ENCODE peak calls at places on chromosomes 6 and 20, in ten cellular contexts. One of them, this sample, is unnamed.

GRCh38 chr20:50838322-50838625 is 43.4 kb downstream of the BCAS4 start:
- DNase-seq in GM12878: no peak
- DNase-seq in colonic mucosa: no peak
- DNase-seq in Peyer's patch: no peak
- DNase-seq in A673: no peak
- DNase-seq in ovary: no peak
- DNase-seq in psoas muscle: no peak
- DNase-seq in mammary epithelial cell: no peak
- DNase-seq in transverse colon: no peak
- DNase-seq in brain microvascular endothelial cell: no peak
- DNase-seq in this sample: no peak

GRCh38 chr20:63097336-63097831 is 90.6 kb upstream of the BHLHE23 start:
- DNase-seq in ovary: peak; percentile 3
- DNase-seq in psoas muscle: no peak
- DNase-seq in brain microvascular endothelial cell: no peak
- DNase-seq in GM12878: no peak
- DNase-seq in colonic mucosa: no peak
- DNase-seq in A673: no peak
- DNase-seq in transverse colon: peak; percentile 3
- DNase-seq in mammary epithelial cell: no peak
- DNase-seq in Peyer's patch: peak; percentile 27
- DNase-seq in this sample: no peak

GRCh38 chr6:6893701-6894100 is 214.1 kb upstream of the RREB1 start:
- DNase-seq in A673: no peak
- DNase-seq in psoas muscle: no peak
- DNase-seq in GM12878: no peak
- DNase-seq in brain microvascular endothelial cell: no peak
- DNase-seq in transverse colon: no peak
- DNase-seq in Peyer's patch: no peak
- DNase-seq in mammary epithelial cell: peak; percentile 47
- DNase-seq in colonic mucosa: no peak
- DNase-seq in ovary: no peak
- DNase-seq in this sample: no peak

GRCh38 chr6:168373389-168373788 is 53.8 kb upstream of the DACT2 start:
- DNase-seq in psoas muscle: peak; percentile 1
- DNase-seq in brain microvascular endothelial cell: no peak
- DNase-seq in Peyer's patch: no peak
- DNase-seq in transverse colon: no peak
- DNase-seq in colonic mucosa: no peak
- DNase-seq in A673: no peak
- DNase-seq in GM12878: no peak
- DNase-seq in mammary epithelial cell: no peak
- DNase-seq in ovary: no peak
- DNase-seq in this sample: no peak

GRCh38 chr6:95286874-95287273 is 290.5 kb upstream of the MANEA start:
- DNase-seq in mammary epithelial cell: no peak
- DNase-seq in ovary: no peak
- DNase-seq in GM12878: no peak
- DNase-seq in Peyer's patch: no peak
- DNase-seq in A673: peak; percentile 7
- DNase-seq in brain microvascular endothelial cell: no peak
- DNase-seq in colonic mucosa: no peak
- DNase-seq in psoas muscle: no peak
- DNase-seq in transverse colon: no peak
- DNase-seq in this sample: no peak

GRCh38 chr6:15152720-15153119 is 93.1 kb upstream of the JARID2 start:
- DNase-seq in mammary epithelial cell: no peak
- DNase-seq in colonic mucosa: no peak
- DNase-seq in A673: no peak
- DNase-seq in Peyer's patch: no peak
- DNase-seq in ovary: no peak
- DNase-seq in psoas muscle: no peak
- DNase-seq in transverse colon: no peak
- DNase-seq in brain microvascular endothelial cell: no peak
- DNase-seq in GM12878: no peak
- DNase-seq in this sample: no peak

GRCh38 chr6:147614501-147614900 is 106.0 kb downstream of the SAMD5 start:
- DNase-seq in psoas muscle: no peak
- DNase-seq in brain microvascular endothelial cell: no peak
- DNase-seq in colonic mucosa: no peak
- DNase-seq in GM12878: no peak
- DNase-seq in transverse colon: no peak
- DNase-seq in ovary: no peak
- DNase-seq in Peyer's patch: no peak
- DNase-seq in A673: no peak
- DNase-seq in mammary epithelial cell: no peak
- DNase-seq in this sample: no peak

GRCh38 chr6:34227656-34228421 is 8.8 kb upstream of the HMGA1 start:
- DNase-seq in psoas muscle: no peak
- DNase-seq in ovary: no peak
- DNase-seq in A673: no peak
- DNase-seq in brain microvascular endothelial cell: no peak
- DNase-seq in colonic mucosa: no peak
- DNase-seq in Peyer's patch: no peak
- DNase-seq in mammary epithelial cell: no peak
- DNase-seq in GM12878: no peak
- DNase-seq in transverse colon: no peak
- DNase-seq in this sample: no peak

DNA sequence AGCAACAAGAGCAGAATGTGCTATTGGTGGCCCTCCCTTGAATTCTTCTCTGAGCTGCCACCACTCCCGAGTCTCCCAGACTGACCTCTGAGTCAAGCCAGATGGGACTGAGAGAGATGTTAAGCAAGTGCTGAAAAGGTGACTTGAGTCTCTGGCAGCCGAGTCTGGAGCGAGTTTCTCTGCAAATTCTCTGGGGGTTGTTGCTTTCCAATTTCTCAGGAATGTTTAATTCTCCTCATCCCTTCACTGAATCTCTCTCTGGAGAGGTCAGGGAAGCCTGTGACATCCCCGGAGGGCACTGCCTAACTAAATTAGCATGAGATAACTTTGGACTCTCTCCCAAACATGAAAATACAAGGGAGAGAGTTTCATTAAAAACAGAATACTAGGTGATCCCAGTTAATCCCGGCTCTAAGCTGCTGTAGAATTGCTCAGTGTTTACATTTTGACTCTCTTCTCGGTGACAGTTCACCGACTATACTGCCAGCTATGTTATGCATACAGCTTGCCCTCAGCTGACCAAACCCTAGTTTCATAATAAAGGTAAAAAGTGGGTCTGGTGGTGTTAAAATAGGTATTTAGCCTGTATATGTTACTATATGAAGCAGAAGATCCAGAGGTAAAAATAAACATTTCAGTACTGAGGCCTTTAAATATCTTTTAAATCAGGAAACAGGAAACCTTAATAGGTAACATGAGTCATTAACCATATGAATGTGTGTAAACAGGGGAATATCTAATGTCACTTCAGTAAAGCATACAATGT is 157.9 kb downstream of the FOXC1 start:
- DNase-seq in transverse colon: no peak
- DNase-seq in psoas muscle: peak; percentile 44
- DNase-seq in mammary epithelial cell: peak; percentile 50
- DNase-seq in GM12878: no peak
- DNase-seq in A673: no peak
- DNase-seq in colonic mucosa: no peak
- DNase-seq in Peyer's patch: no peak
- DNase-seq in brain microvascular endothelial cell: no peak
- DNase-seq in ovary: no peak
- DNase-seq in this sample: peak; percentile 55
- H3K27me3 ChIP-seq in transverse colon: no peaks in the 10 kb centered on the region
- H3K27me3 ChIP-seq in psoas muscle: no peaks in the 10 kb centered on the region
- H3K27me3 ChIP-seq in mammary epithelial cell: no peaks in the 10 kb centered on the region
- H3K27me3 ChIP-seq in GM12878: no peaks in the 10 kb centered on the region
- H3K27me3 ChIP-seq in A673: no peaks in the 10 kb centered on the region
- H3K27me3 ChIP-seq in colonic mucosa: no peaks in the 10 kb centered on the region
- H3K27me3 ChIP-seq in Peyer's patch: no peaks in the 10 kb centered on the region
- H3K27me3 ChIP-seq in brain microvascular endothelial cell: no peaks in the 10 kb centered on the region
- H3K27me3 ChIP-seq in ovary: no peaks in the 10 kb centered on the region
- H3K27me3 ChIP-seq in this sample: no peaks in the 10 kb centered on the region

GRCh38 chr6:43143235-43144124 is 27.6 kb upstream of the SRF start:
- DNase-seq in transverse colon: peak; percentile 86
- DNase-seq in A673: peak; percentile 92
- DNase-seq in brain microvascular endothelial cell: peak; percentile 80
- DNase-seq in GM12878: no peak
- DNase-seq in colonic mucosa: peak; percentile 82
- DNase-seq in Peyer's patch: peak; percentile 88
- DNase-seq in psoas muscle: peak; percentile 86
- DNase-seq in ovary: peak; percentile 95
- DNase-seq in mammary epithelial cell: peak; percentile 79
- DNase-seq in this sample: peak; percentile 62
- H3K36me3 ChIP-seq in transverse colon: no peaks in the 10 kb centered on the region
- H3K36me3 ChIP-seq in A673: peaks cover 6% of the 10 kb centered on the region
- H3K36me3 ChIP-seq in brain microvascular endothelial cell: peaks cover 13% of the 10 kb centered on the region
- H3K36me3 ChIP-seq in GM12878: no peaks in the 10 kb centered on the region
- H3K36me3 ChIP-seq in colonic mucosa: no peaks in the 10 kb centered on the region
- H3K36me3 ChIP-seq in Peyer's patch: no peaks in the 10 kb centered on the region
- H3K36me3 ChIP-seq in psoas muscle: no peaks in the 10 kb centered on the region
- H3K36me3 ChIP-seq in ovary: no peaks in the 10 kb centered on the region
- H3K36me3 ChIP-seq in mammary epithelial cell: peaks cover 10% of the 10 kb centered on the region
- H3K36me3 ChIP-seq in this sample: peaks cover 48% of the 10 kb centered on the region

GRCh38 chr6:116564921-116565872 is 6.1 kb upstream of the RWDD1 start:
- DNase-seq in psoas muscle: peak; percentile 23
- DNase-seq in mammary epithelial cell: no peak
- DNase-seq in A673: no peak
- DNase-seq in ovary: no peak
- DNase-seq in Peyer's patch: peak; percentile 49
- DNase-seq in GM12878: no peak
- DNase-seq in transverse colon: no peak
- DNase-seq in colonic mucosa: no peak
- DNase-seq in brain microvascular endothelial cell: no peak
- DNase-seq in this sample: no peak

GRCh38 chr6:116563830-116564229 is 7.5 kb upstream of the RWDD1 start:
- DNase-seq in colonic mucosa: no peak
- DNase-seq in ovary: no peak
- DNase-seq in transverse colon: no peak
- DNase-seq in brain microvascular endothelial cell: no peak
- DNase-seq in psoas muscle: no peak
- DNase-seq in GM12878: no peak
- DNase-seq in Peyer's patch: no peak
- DNase-seq in A673: no peak
- DNase-seq in mammary epithelial cell: no peak
- DNase-seq in this sample: no peak

GRCh38 chr6:116562019-116562403 is 8.5 kb downstream of the CALHM4 start:
- DNase-seq in colonic mucosa: no peak
- DNase-seq in GM12878: no peak
- DNase-seq in mammary epithelial cell: no peak
- DNase-seq in brain microvascular endothelial cell: no peak
- DNase-seq in Peyer's patch: no peak
- DNase-seq in psoas muscle: no peak
- DNase-seq in A673: no peak
- DNase-seq in transverse colon: no peak
- DNase-seq in ovary: no peak
- DNase-seq in this sample: no peak

GRCh38 chr6:116562614-116563013 is 8.7 kb upstream of the RWDD1 start:
- DNase-seq in colonic mucosa: no peak
- DNase-seq in brain microvascular endothelial cell: no peak
- DNase-seq in A673: no peak
- DNase-seq in transverse colon: no peak
- DNase-seq in mammary epithelial cell: no peak
- DNase-seq in Peyer's patch: no peak
- DNase-seq in GM12878: no peak
- DNase-seq in ovary: no peak
- DNase-seq in psoas muscle: no peak
- DNase-seq in this sample: no peak

GRCh38 chr6:116564296-116564695 is 7.0 kb upstream of the RWDD1 start:
- DNase-seq in Peyer's patch: no peak
- DNase-seq in A673: no peak
- DNase-seq in colonic mucosa: no peak
- DNase-seq in ovary: no peak
- DNase-seq in transverse colon: no peak
- DNase-seq in brain microvascular endothelial cell: no peak
- DNase-seq in psoas muscle: no peak
- DNase-seq in GM12878: no peak
- DNase-seq in mammary epithelial cell: no peak
- DNase-seq in this sample: peak; percentile 57
- TF ChIP-seq CTCF in Peyer's patch: no peak
- TF ChIP-seq CTCF in A673: no peak
- TF ChIP-seq CTCF in colonic mucosa: no peak
- TF ChIP-seq CTCF in ovary: no peak
- TF ChIP-seq CTCF in transverse colon: no peak
- TF ChIP-seq CTCF in brain microvascular endothelial cell: no peak
- TF ChIP-seq CTCF in psoas muscle: no peak
- TF ChIP-seq CTCF in GM12878: no peak
- TF ChIP-seq CTCF in mammary epithelial cell: no peak
- TF ChIP-seq CTCF in this sample: no peak

GRCh38 chr20:20364016-20364746 is 3.7 kb upstream of the INSM1 start:
- DNase-seq in ovary: no peak
- DNase-seq in mammary epithelial cell: no peak
- DNase-seq in A673: peak; percentile 35
- DNase-seq in colonic mucosa: no peak
- DNase-seq in transverse colon: no peak
- DNase-seq in brain microvascular endothelial cell: no peak
- DNase-seq in GM12878: no peak
- DNase-seq in Peyer's patch: no peak
- DNase-seq in psoas muscle: no peak
- DNase-seq in this sample: no peak

GRCh38 chr20:20366551-20366895 is 1.4 kb upstream of the INSM1 start:
- DNase-seq in colonic mucosa: no peak
- DNase-seq in A673: no peak
- DNase-seq in Peyer's patch: no peak
- DNase-seq in transverse colon: no peak
- DNase-seq in GM12878: no peak
- DNase-seq in psoas muscle: no peak
- DNase-seq in brain microvascular endothelial cell: no peak
- DNase-seq in ovary: no peak
- DNase-seq in mammary epithelial cell: no peak
- DNase-seq in this sample: no peak

GRCh38 chr20:20365593-20365992 is 2.3 kb upstream of the INSM1 start:
- DNase-seq in GM12878: no peak
- DNase-seq in Peyer's patch: no peak
- DNase-seq in transverse colon: no peak
- DNase-seq in A673: no peak
- DNase-seq in colonic mucosa: no peak
- DNase-seq in mammary epithelial cell: no peak
- DNase-seq in ovary: no peak
- DNase-seq in brain microvascular endothelial cell: no peak
- DNase-seq in psoas muscle: no peak
- DNase-seq in this sample: no peak

GRCh38 chr20:20363449-20364015 is 4.4 kb upstream of the INSM1 start:
- DNase-seq in psoas muscle: no peak
- DNase-seq in Peyer's patch: no peak
- DNase-seq in colonic mucosa: no peak
- DNase-seq in brain microvascular endothelial cell: no peak
- DNase-seq in ovary: no peak
- DNase-seq in GM12878: no peak
- DNase-seq in A673: no peak
- DNase-seq in mammary epithelial cell: no peak
- DNase-seq in transverse colon: no peak
- DNase-seq in this sample: no peak

DNA sequence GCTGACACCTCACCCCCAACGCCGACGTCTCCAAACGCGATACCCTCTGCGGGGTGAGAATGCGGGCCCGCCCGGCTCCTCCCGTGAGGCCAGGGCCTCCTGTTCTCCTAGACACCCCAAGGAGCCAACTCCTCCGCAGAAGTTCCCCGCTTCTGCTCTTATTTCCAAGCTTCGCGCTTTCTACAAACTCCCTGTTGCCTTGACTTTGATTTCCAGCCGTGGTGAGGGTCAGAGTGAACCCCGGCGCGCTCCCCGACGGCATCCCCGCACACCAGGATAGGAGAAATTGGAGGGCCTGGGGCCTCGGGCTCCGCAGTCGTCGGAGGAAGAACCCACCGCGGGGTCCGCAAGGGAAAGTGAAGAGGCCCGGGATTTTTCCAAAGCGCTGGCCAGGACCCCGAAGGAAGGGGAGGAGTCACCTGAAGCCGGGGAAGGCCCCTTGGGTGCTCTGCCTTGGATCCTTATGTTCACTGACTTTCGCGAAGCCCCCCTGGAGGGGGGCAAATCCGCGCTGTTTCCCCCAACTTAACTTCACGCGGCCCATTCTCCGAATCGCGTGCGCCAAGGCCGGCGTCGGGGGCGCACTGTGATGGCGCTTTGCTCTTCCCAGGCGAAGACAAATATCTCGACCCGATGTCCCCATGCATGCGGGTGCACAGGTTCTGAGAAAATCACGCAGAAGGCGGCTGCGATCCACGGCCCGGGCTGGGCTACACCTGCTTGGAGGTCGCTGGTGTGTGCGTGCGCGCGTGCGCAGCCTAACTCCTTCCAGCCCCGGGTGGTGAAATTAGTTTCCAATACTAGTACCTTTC is 3.0 kb upstream of the INSM1 start:
- DNase-seq in GM12878: no peak
- DNase-seq in A673: no peak
- DNase-seq in mammary epithelial cell: no peak
- DNase-seq in Peyer's patch: no peak
- DNase-seq in ovary: no peak
- DNase-seq in transverse colon: no peak
- DNase-seq in psoas muscle: no peak
- DNase-seq in brain microvascular endothelial cell: no peak
- DNase-seq in colonic mucosa: no peak
- DNase-seq in this sample: no peak
- H3K27me3 ChIP-seq in GM12878: peaks cover 44% of the 10 kb centered on the region
- H3K27me3 ChIP-seq in A673: peaks cover 90% of the 10 kb centered on the region
- H3K27me3 ChIP-seq in mammary epithelial cell: peaks cover 68% of the 10 kb centered on the region
- H3K27me3 ChIP-seq in Peyer's patch: peaks cover 60% of the 10 kb centered on the region
- H3K27me3 ChIP-seq in ovary: no peaks in the 10 kb centered on the region
- H3K27me3 ChIP-seq in transverse colon: peaks cover 98% of the 10 kb centered on the region
- H3K27me3 ChIP-seq in psoas muscle: peaks cover 83% of the 10 kb centered on the region
- H3K27me3 ChIP-seq in brain microvascular endothelial cell: peaks cover 77% of the 10 kb centered on the region
- H3K27me3 ChIP-seq in colonic mucosa: peaks cover 64% of the 10 kb centered on the region
- H3K27me3 ChIP-seq in this sample: peaks cover 51% of the 10 kb centered on the region

This sample was measured in BJ.